ENCODE peak calls at places on chromosomes 6 and 20, in eight cellular contexts. One of them, this sample, is unnamed.

GRCh38 chr6:108557494-108558371 is 3.0 kb upstream of the FOXO3 start:
- DNase-seq in AG04449: no peak
- DNase-seq in kidney epithelial cell: no peak
- DNase-seq in IMR-90: peak
- DNase-seq in fibroblast of mammary gland: peak
- DNase-seq in progenitor cell of endocrine pancreas: peak
- DNase-seq in transverse colon: peak
- DNase-seq in lower lobe of right lung: peak
- DNase-seq in this sample: no peak

GRCh38 chr20:43914697-43915208 is at the start of gene TOX2:
- DNase-seq in AG04449: no peak
- DNase-seq in kidney epithelial cell: no peak
- DNase-seq in IMR-90: no peak
- DNase-seq in fibroblast of mammary gland: no peak
- DNase-seq in progenitor cell of endocrine pancreas: peak
- DNase-seq in transverse colon: peak
- DNase-seq in lower lobe of right lung: peak
- DNase-seq in this sample: no peak

GRCh38 chr6:104087765-104088164 is 772.0 kb downstream of the HACE1 start:
- DNase-seq in AG04449: no peak
- DNase-seq in kidney epithelial cell: no peak
- DNase-seq in IMR-90: no peak
- DNase-seq in fibroblast of mammary gland: no peak
- DNase-seq in progenitor cell of endocrine pancreas: no peak
- DNase-seq in transverse colon: no peak
- DNase-seq in lower lobe of right lung: no peak
- DNase-seq in this sample: no peak

GRCh38 chr20:39778431-39778830 is 816.3 kb downstream of the DHX35 start:
- DNase-seq in AG04449: no peak
- DNase-seq in kidney epithelial cell: no peak
- DNase-seq in IMR-90: no peak
- DNase-seq in fibroblast of mammary gland: no peak
- DNase-seq in progenitor cell of endocrine pancreas: no peak
- DNase-seq in transverse colon: no peak
- DNase-seq in lower lobe of right lung: no peak
- DNase-seq in this sample: no peak

GRCh38 chr20:51767867-51768758 is at the start of gene ATP9A:
- DNase-seq in AG04449: no peak
- DNase-seq in kidney epithelial cell: no peak
- DNase-seq in IMR-90: peak
- DNase-seq in fibroblast of mammary gland: no peak
- DNase-seq in progenitor cell of endocrine pancreas: peak
- DNase-seq in transverse colon: peak
- DNase-seq in lower lobe of right lung: no peak
- DNase-seq in this sample: peak

GRCh38 chr6:3341467-3341866 is 82.7 kb downstream of the PSMG4 start:
- DNase-seq in AG04449: peak
- DNase-seq in kidney epithelial cell: peak
- DNase-seq in IMR-90: peak
- DNase-seq in fibroblast of mammary gland: peak
- DNase-seq in progenitor cell of endocrine pancreas: no peak
- DNase-seq in transverse colon: no peak
- DNase-seq in lower lobe of right lung: no peak
- DNase-seq in this sample: no peak

GRCh38 chr20:58636396-58636982 is 14.6 kb upstream of the STX16 start:
- DNase-seq in AG04449: no peak
- DNase-seq in kidney epithelial cell: no peak
- DNase-seq in IMR-90: no peak
- DNase-seq in fibroblast of mammary gland: no peak
- DNase-seq in progenitor cell of endocrine pancreas: no peak
- DNase-seq in transverse colon: no peak
- DNase-seq in lower lobe of right lung: no peak
- DNase-seq in this sample: no peak

GRCh38 chr6:139029470-139030210 is 1.1 kb downstream of the ABRACL start:
- DNase-seq in AG04449: no peak
- DNase-seq in kidney epithelial cell: no peak
- DNase-seq in IMR-90: peak
- DNase-seq in fibroblast of mammary gland: peak
- DNase-seq in progenitor cell of endocrine pancreas: peak
- DNase-seq in transverse colon: peak
- DNase-seq in lower lobe of right lung: peak
- DNase-seq in this sample: no peak

GRCh38 chr6:70706491-70707123 is 38.9 kb downstream of the SMAP1 start:
- DNase-seq in AG04449: no peak
- DNase-seq in kidney epithelial cell: no peak
- DNase-seq in IMR-90: peak
- DNase-seq in fibroblast of mammary gland: peak
- DNase-seq in progenitor cell of endocrine pancreas: no peak
- DNase-seq in transverse colon: no peak
- DNase-seq in lower lobe of right lung: no peak
- DNase-seq in this sample: no peak

GRCh38 chr6:8182209-8182845 is 80.0 kb upstream of the EEF1E1 start:
- DNase-seq in AG04449: no peak
- DNase-seq in kidney epithelial cell: no peak
- DNase-seq in IMR-90: peak
- DNase-seq in fibroblast of mammary gland: peak
- DNase-seq in progenitor cell of endocrine pancreas: no peak
- DNase-seq in transverse colon: no peak
- DNase-seq in lower lobe of right lung: no peak
- DNase-seq in this sample: no peak

GRCh38 chr20:35339007-35339406 is 46.8 kb upstream of the FAM83C start:
- DNase-seq in AG04449: peak
- DNase-seq in kidney epithelial cell: peak
- DNase-seq in IMR-90: peak
- DNase-seq in fibroblast of mammary gland: peak
- DNase-seq in progenitor cell of endocrine pancreas: no peak
- DNase-seq in transverse colon: no peak
- DNase-seq in lower lobe of right lung: no peak
- DNase-seq in this sample: no peak

GRCh38 chr20:48716086-48716485 is 111.7 kb downstream of the PREX1 start:
- DNase-seq in AG04449: no peak
- DNase-seq in kidney epithelial cell: no peak
- DNase-seq in IMR-90: no peak
- DNase-seq in fibroblast of mammary gland: no peak
- DNase-seq in progenitor cell of endocrine pancreas: no peak
- DNase-seq in transverse colon: peak
- DNase-seq in lower lobe of right lung: no peak
- DNase-seq in this sample: no peak

GRCh38 chr20:50794846-50795634 is at the start of gene BCAS4:
- DNase-seq in AG04449: no peak
- DNase-seq in kidney epithelial cell: peak
- DNase-seq in IMR-90: peak
- DNase-seq in fibroblast of mammary gland: peak
- DNase-seq in progenitor cell of endocrine pancreas: peak
- DNase-seq in transverse colon: peak
- DNase-seq in lower lobe of right lung: peak
- DNase-seq in this sample: peak

GRCh38 chr20:17562804-17563305 is 7.0 kb upstream of the DSTN start:
- DNase-seq in AG04449: peak
- DNase-seq in kidney epithelial cell: peak
- DNase-seq in IMR-90: peak
- DNase-seq in fibroblast of mammary gland: peak
- DNase-seq in progenitor cell of endocrine pancreas: no peak
- DNase-seq in transverse colon: no peak
- DNase-seq in lower lobe of right lung: peak
- DNase-seq in this sample: no peak

GRCh38 chr6:20877008-20877937 is 343.0 kb downstream of the CDKAL1 start:
- DNase-seq in AG04449: peak
- DNase-seq in kidney epithelial cell: peak
- DNase-seq in IMR-90: peak
- DNase-seq in fibroblast of mammary gland: peak
- DNase-seq in progenitor cell of endocrine pancreas: no peak
- DNase-seq in transverse colon: peak
- DNase-seq in lower lobe of right lung: no peak
- DNase-seq in this sample: no peak

GRCh38 chr6:91155129-91155528 is 568.3 kb upstream of the MAP3K7 start:
- DNase-seq in AG04449: no peak
- DNase-seq in kidney epithelial cell: no peak
- DNase-seq in IMR-90: no peak
- DNase-seq in fibroblast of mammary gland: no peak
- DNase-seq in progenitor cell of endocrine pancreas: no peak
- DNase-seq in transverse colon: no peak
- DNase-seq in lower lobe of right lung: no peak
- DNase-seq in this sample: no peak

GRCh38 chr20:62422636-62423325 is 4.6 kb downstream of the RBBP8NL start:
- DNase-seq in AG04449: no peak
- DNase-seq in kidney epithelial cell: no peak
- DNase-seq in IMR-90: no peak
- DNase-seq in fibroblast of mammary gland: no peak
- DNase-seq in progenitor cell of endocrine pancreas: no peak
- DNase-seq in transverse colon: no peak
- DNase-seq in lower lobe of right lung: no peak
- DNase-seq in this sample: no peak

GRCh38 chr6:45441811-45442453 is 64.2 kb upstream of the SUPT3H start:
- DNase-seq in AG04449: no peak
- DNase-seq in kidney epithelial cell: no peak
- DNase-seq in IMR-90: peak
- DNase-seq in fibroblast of mammary gland: peak
- DNase-seq in progenitor cell of endocrine pancreas: no peak
- DNase-seq in transverse colon: no peak
- DNase-seq in lower lobe of right lung: no peak
- DNase-seq in this sample: no peak
- TF ChIP-seq CTCF in AG04449: no peak
- TF ChIP-seq CTCF in kidney epithelial cell: no peak
- TF ChIP-seq CTCF in IMR-90: no peak
- TF ChIP-seq CTCF in fibroblast of mammary gland: no peak
- TF ChIP-seq CTCF in progenitor cell of endocrine pancreas: no peak
- TF ChIP-seq CTCF in transverse colon: no peak
- TF ChIP-seq CTCF in lower lobe of right lung: no peak
- TF ChIP-seq CTCF in this sample: peak

GRCh38 chr6:148973809-148974208 is 227.0 kb downstream of the UST start:
- DNase-seq in AG04449: no peak
- DNase-seq in kidney epithelial cell: no peak
- DNase-seq in IMR-90: peak
- DNase-seq in fibroblast of mammary gland: peak
- DNase-seq in progenitor cell of endocrine pancreas: no peak
- DNase-seq in transverse colon: no peak
- DNase-seq in lower lobe of right lung: no peak
- DNase-seq in this sample: no peak
- TF ChIP-seq CTCF in AG04449: peak
- TF ChIP-seq CTCF in kidney epithelial cell: peak
- TF ChIP-seq CTCF in IMR-90: peak
- TF ChIP-seq CTCF in fibroblast of mammary gland: peak
- TF ChIP-seq CTCF in progenitor cell of endocrine pancreas: peak
- TF ChIP-seq CTCF in transverse colon: peak
- TF ChIP-seq CTCF in lower lobe of right lung: peak
- TF ChIP-seq CTCF in this sample: peak

GRCh38 chr6:131954775-131955107 is 3.6 kb upstream of the CCN2 start:
- DNase-seq in AG04449: peak
- DNase-seq in kidney epithelial cell: peak
- DNase-seq in IMR-90: peak
- DNase-seq in fibroblast of mammary gland: peak
- DNase-seq in progenitor cell of endocrine pancreas: no peak
- DNase-seq in transverse colon: peak
- DNase-seq in lower lobe of right lung: peak
- DNase-seq in this sample: no peak

GRCh38 chr6:131952886-131953509 is 1.8 kb upstream of the CCN2 start:
- DNase-seq in AG04449: no peak
- DNase-seq in kidney epithelial cell: no peak
- DNase-seq in IMR-90: no peak
- DNase-seq in fibroblast of mammary gland: no peak
- DNase-seq in progenitor cell of endocrine pancreas: no peak
- DNase-seq in transverse colon: no peak
- DNase-seq in lower lobe of right lung: no peak
- DNase-seq in this sample: no peak

GRCh38 chr6:131954099-131954774 is 3.1 kb upstream of the CCN2 start:
- DNase-seq in AG04449: no peak
- DNase-seq in kidney epithelial cell: no peak
- DNase-seq in IMR-90: peak
- DNase-seq in fibroblast of mammary gland: peak
- DNase-seq in progenitor cell of endocrine pancreas: no peak
- DNase-seq in transverse colon: no peak
- DNase-seq in lower lobe of right lung: no peak
- DNase-seq in this sample: no peak

GRCh38 chr6:131955876-131956275 is 4.7 kb upstream of the CCN2 start:
- DNase-seq in AG04449: no peak
- DNase-seq in kidney epithelial cell: no peak
- DNase-seq in IMR-90: no peak
- DNase-seq in fibroblast of mammary gland: no peak
- DNase-seq in progenitor cell of endocrine pancreas: no peak
- DNase-seq in transverse colon: no peak
- DNase-seq in lower lobe of right lung: no peak
- DNase-seq in this sample: no peak

DNA sequence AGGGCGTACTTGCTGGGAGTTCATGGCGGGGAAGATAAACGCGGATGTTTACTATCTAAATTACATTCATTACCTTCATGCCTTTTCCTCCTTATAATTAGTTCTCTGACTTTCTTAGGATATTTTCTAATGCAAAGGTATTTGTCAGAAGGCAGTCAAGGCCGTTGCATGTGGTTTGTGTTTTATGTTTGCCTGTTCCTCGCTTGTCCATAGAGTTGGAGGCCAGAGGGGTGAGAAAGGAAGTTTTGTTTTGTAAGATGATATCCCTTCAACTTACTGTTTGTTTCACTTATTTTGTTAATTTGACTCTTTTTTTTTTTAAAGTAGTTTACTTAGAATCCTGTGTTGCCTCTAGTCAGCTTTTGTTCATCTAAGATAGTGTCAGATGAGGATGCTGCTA is 4.0 kb upstream of the CCN2 start:
- DNase-seq in AG04449: no peak
- DNase-seq in kidney epithelial cell: no peak
- DNase-seq in IMR-90: no peak
- DNase-seq in fibroblast of mammary gland: no peak
- DNase-seq in progenitor cell of endocrine pancreas: no peak
- DNase-seq in transverse colon: no peak
- DNase-seq in lower lobe of right lung: no peak
- DNase-seq in this sample: no peak
- TF ChIP-seq CTCF in AG04449: no peak
- TF ChIP-seq CTCF in kidney epithelial cell: no peak
- TF ChIP-seq CTCF in IMR-90: no peak
- TF ChIP-seq CTCF in fibroblast of mammary gland: no peak
- TF ChIP-seq CTCF in progenitor cell of endocrine pancreas: no peak
- TF ChIP-seq CTCF in transverse colon: no peak
- TF ChIP-seq CTCF in lower lobe of right lung: no peak
- TF ChIP-seq CTCF in this sample: no peak

DNA sequence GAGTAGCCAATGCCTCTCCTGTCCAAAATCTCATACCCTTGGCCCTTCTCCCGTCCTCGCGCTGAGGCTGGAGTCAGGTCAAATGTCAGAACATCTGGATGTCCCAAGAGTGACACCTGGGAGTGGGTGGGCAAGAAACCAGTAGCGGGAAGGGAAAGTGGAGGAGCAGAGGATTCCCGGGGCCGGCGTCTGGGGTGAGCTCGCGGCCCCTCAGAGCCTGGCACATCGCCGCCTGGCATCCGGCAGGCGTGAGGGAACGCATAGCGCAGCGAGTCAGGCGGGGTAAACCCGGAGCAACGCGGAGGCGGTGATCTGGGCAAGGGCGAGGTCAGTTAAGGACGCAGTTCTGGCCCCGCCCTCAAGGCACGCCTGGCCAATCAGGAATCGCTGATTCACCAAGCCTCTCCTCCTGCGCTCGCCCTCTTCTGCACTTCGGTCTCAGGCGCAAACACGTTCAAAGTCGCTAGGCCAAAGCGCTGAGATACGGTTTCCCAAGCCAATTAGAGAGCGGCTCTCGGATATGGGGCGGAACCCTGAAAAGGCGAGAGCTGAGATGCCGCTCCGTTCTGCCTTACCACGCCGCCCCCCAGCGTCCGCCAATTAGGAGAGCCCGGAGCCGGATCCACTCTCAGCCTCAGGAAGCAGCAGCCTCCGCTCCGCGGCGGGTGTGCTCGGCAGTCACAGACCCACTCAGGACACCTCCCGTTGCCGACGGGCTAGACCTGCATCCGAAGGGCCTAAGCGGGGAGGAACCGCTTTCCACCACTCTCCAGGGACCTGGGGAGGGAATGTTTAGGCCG is 22.5 kb downstream of the VPS52 start:
- DNase-seq in AG04449: peak
- DNase-seq in kidney epithelial cell: peak
- DNase-seq in IMR-90: peak
- DNase-seq in fibroblast of mammary gland: peak
- DNase-seq in progenitor cell of endocrine pancreas: peak
- DNase-seq in transverse colon: peak
- DNase-seq in lower lobe of right lung: peak
- DNase-seq in this sample: peak
- TF ChIP-seq CTCF in AG04449: peak
- TF ChIP-seq CTCF in kidney epithelial cell: peak
- TF ChIP-seq CTCF in IMR-90: peak
- TF ChIP-seq CTCF in fibroblast of mammary gland: no peak
- TF ChIP-seq CTCF in progenitor cell of endocrine pancreas: no peak
- TF ChIP-seq CTCF in transverse colon: no peak
- TF ChIP-seq CTCF in lower lobe of right lung: peak
- TF ChIP-seq CTCF in this sample: no peak

This sample was measured in chondrocyte.